ENCODE peak calls at places on chromosomes 1 and 21, in five cellular contexts. F, C, A, H and N are unnamed samples.

GRCh38 chr1:38991638-38992449 is 768 bp downstream of the AKIRIN1 start:
- DNase-seq in C (no peak), A (peak; percentile 45), F (peak; percentile 83), H (peak; percentile 66), N (no peak)

GRCh38 chr1:150015733-150016132 is 5.2 kb upstream of the OTUD7B start:
- DNase-seq in C (no peak), H (peak; percentile 22), F (no peak), A (peak; percentile 41), N (no peak)

GRCh38 chr1:167863921-167864279 is 50.0 kb downstream of the ADCY10 start:
- DNase-seq in C (no peak), H (no peak), A (no peak), F (no peak), N (no peak)

GRCh38 chr1:185896863-185897262 is 162.7 kb downstream of the HMCN1 start:
- DNase-seq in H (peak; percentile 64), A (no peak), F (no peak), C (no peak), N (no peak)

GRCh38 chr1:24694380-24694843 is 50.8 kb upstream of the CLIC4 start:
- DNase-seq in H (peak; percentile 78), A (no peak), C (no peak), F (no peak), N (peak; percentile 73)

GRCh38 chr1:210366767-210367166 is 38.1 kb downstream of the HHAT start:
- DNase-seq in F (no peak), A (peak; percentile 19), H (no peak), C (no peak), N (no peak)

GRCh38 chr1:175865041-175865766 is 121.8 kb upstream of the TNR start:
- DNase-seq in H (no peak), F (peak; percentile 40), C (no peak), A (no peak), N (no peak)

GRCh38 chr1:203506821-203507220 is 12.9 kb downstream of the OPTC start:
- DNase-seq in F (no peak), A (no peak), C (no peak), H (no peak), N (no peak)

GRCh38 chr1:14713077-14713476 is 114.6 kb downstream of the KAZN start:
- DNase-seq in F (no peak), H (no peak), A (no peak), C (no peak), N (no peak)

GRCh38 chr1:31980835-31981782 is 32.6 kb upstream of the KHDRBS1 start:
- DNase-seq in H (no peak), F (no peak), C (no peak), A (no peak), N (peak; percentile 74)

GRCh38 chr1:212670882-212671281 is 28.8 kb downstream of the BATF3 start:
- DNase-seq in A (no peak), C (no peak), H (no peak), F (no peak), N (no peak)
- H2AFZ ChIP-seq in A (no peak overlapping the region), C (no peak overlapping the region), H (no peak overlapping the region), F (no peak overlapping the region), N (no peak overlapping the region)

DNA sequence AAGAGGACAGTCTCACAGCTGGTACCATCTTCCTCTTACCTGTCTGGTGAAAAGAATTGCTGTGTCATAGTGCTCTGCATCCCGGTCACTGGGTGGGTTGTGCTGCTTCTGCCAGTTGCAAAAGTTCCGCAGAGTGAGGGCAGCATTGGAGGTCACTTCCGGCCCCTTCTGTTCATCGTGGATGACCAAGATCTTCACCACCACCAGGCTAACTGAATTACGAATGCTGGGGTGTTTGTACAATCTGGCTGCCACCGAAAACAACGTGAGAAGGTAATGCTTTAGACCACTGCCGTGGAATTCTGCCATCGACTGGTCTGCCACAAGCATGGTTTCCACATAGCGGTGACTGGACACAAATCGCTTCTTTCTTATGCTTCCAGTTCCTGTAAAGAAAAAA is 2.9 kb downstream of the ADAMTS1 start:
- DNase-seq in A (peak; percentile 22), F (no peak), C (no peak), H (peak; percentile 83), N (no peak)
- H3K9ac ChIP-seq in A (peak overlapping the region; percentile 65), F (no peak overlapping the region), C (no peak overlapping the region), H (peak overlapping the region; percentile 88), N (no peak overlapping the region)

GRCh38 chr1:96259399-96259798 is 462.2 kb upstream of the PTBP2 start:
- DNase-seq in A (no peak), F (peak; percentile 94), H (no peak), C (no peak), N (no peak)
- TF ChIP-seq EZH2phosphoT487 in A (no peak), F (peak; percentile 100), H (no peak), C (no peak), N (no peak)

GRCh38 chr1:81430236-81430635 is 370.5 kb upstream of the ADGRL2 start:
- DNase-seq in F (no peak), A (no peak), C (no peak), H (no peak), N (no peak)
- H2AFZ ChIP-seq in F (no peak overlapping the region), A (no peak overlapping the region), C (no peak overlapping the region), H (no peak overlapping the region), N (no peak overlapping the region)

GRCh38 chr21:44303490-44303981 is 3.7 kb downstream of the PFKL start:
- DNase-seq in H (no peak), F (no peak), C (no peak), A (no peak), N (no peak)

GRCh38 chr21:44301961-44302406 is 2.1 kb downstream of the PFKL start:
- DNase-seq in C (no peak), A (peak; percentile 10), F (no peak), H (no peak), N (no peak)

GRCh38 chr21:44305691-44306090 is 5.8 kb downstream of the PFKL start:
- DNase-seq in A (no peak), C (no peak), H (no peak), F (no peak), N (no peak)

GRCh38 chr21:44304846-44305245 is 5.0 kb downstream of the PFKL start:
- DNase-seq in F (peak; percentile 65), C (no peak), A (peak; percentile 51), H (peak; percentile 58), N (peak; percentile 37)

DNA sequence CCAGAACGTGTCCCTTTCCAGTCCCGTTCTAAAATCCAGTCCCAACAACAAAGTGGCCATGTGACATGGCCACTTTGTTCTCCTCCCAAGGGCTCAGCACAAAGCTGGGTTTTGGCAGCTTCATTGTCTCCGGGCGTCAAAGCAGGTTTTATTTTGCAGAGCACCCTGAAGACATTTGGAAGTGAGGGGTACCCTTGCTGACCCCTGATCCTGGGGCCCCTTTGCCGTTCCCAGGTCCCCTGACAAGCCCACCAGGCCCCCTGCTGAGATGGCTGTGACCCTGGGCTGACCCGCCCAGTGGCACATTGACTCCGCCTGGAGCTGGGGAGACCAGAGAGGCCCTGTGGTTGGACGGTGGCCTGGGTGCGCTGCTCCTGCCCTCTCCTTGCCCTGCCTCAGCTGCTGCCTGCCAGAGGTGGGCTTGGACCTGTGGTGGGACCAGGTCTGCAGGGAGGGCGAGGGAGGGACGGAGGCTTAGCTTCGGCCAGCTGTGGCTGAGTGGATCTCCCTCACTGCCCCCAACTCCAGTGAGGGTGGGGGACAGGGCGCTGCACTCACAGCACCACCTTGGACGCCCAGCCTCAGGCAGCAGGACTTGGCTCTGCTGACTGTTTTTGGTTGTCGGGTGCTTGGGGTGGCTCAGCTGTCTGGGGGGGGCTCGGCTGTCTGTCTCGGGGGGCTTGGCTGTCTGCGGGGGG is 4.3 kb downstream of the PFKL start:
- DNase-seq in C (no peak), A (no peak), H (no peak), F (peak; percentile 68), N (no peak)
- H3K9ac ChIP-seq in C (no peak overlapping the region), A (no peak overlapping the region), H (no peak overlapping the region), F (no peak overlapping the region), N (no peak overlapping the region)